ENCODE peak calls at places on chromosomes 16 and 17, in four cellular contexts. One of them, this sample, is unnamed.
A peak's percentile ranks its signal among the peaks of the same experiment; 100 is the strongest.

GRCh38 chr16:67965668-67966548 is 2.5 kb downstream of the SLC12A4 start:
- DNase-seq in lung: no peak
- DNase-seq in IMR-90: no peak
- DNase-seq in Peyer's patch: no peak
- DNase-seq in this sample: peak; percentile 46

GRCh38 chr17:35947156-35947585 is 3.7 kb upstream of the LYZL6 start:
- DNase-seq in lung: peak; percentile 33
- DNase-seq in IMR-90: peak; percentile 21
- DNase-seq in Peyer's patch: peak; percentile 45
- DNase-seq in this sample: peak; percentile 21

GRCh38 chr16:85965125-85965524 is 66.2 kb downstream of the IRF8 start:
- DNase-seq in lung: no peak
- DNase-seq in IMR-90: no peak
- DNase-seq in Peyer's patch: no peak
- DNase-seq in this sample: no peak

GRCh38 chr17:32813021-32813420 is 63.9 kb downstream of the MYO1D start:
- DNase-seq in lung: no peak
- DNase-seq in IMR-90: no peak
- DNase-seq in Peyer's patch: no peak
- DNase-seq in this sample: peak; percentile 80

GRCh38 chr16:49673442-49673841 is 182.5 kb downstream of the ZNF423 start:
- DNase-seq in lung: no peak
- DNase-seq in IMR-90: no peak
- DNase-seq in Peyer's patch: no peak
- DNase-seq in this sample: no peak

GRCh38 chr16:4086153-4086552 is 30.1 kb downstream of the ADCY9 start:
- DNase-seq in lung: no peak
- DNase-seq in IMR-90: no peak
- DNase-seq in Peyer's patch: no peak
- DNase-seq in this sample: no peak

GRCh38 chr17:62950067-62950466 is 16.0 kb upstream of the TANC2 start:
- DNase-seq in lung: peak; percentile 72
- DNase-seq in IMR-90: peak; percentile 45
- DNase-seq in Peyer's patch: no peak
- DNase-seq in this sample: peak; percentile 87

GRCh38 chr16:85611205-85611454 is 2.0 kb upstream of the GSE1 start:
- DNase-seq in lung: no peak
- DNase-seq in IMR-90: no peak
- DNase-seq in Peyer's patch: no peak
- DNase-seq in this sample: no peak

GRCh38 chr17:14919580-14920160 is 345.5 kb downstream of the PMP22 start:
- DNase-seq in lung: no peak
- DNase-seq in IMR-90: peak; percentile 5
- DNase-seq in Peyer's patch: no peak
- DNase-seq in this sample: no peak

GRCh38 chr17:45902892-45903346 is 8.6 kb downstream of the MAPT start:
- DNase-seq in lung: no peak
- DNase-seq in IMR-90: no peak
- DNase-seq in Peyer's patch: no peak
- DNase-seq in this sample: no peak

GRCh38 chr16:67043420-67043819 is 14.5 kb downstream of the CBFB start:
- DNase-seq in lung: no peak
- DNase-seq in IMR-90: no peak
- DNase-seq in Peyer's patch: no peak
- DNase-seq in this sample: no peak

GRCh38 chr16:21069986-21070385 is 80.7 kb downstream of the DNAH3 start:
- DNase-seq in lung: no peak
- DNase-seq in IMR-90: no peak
- DNase-seq in Peyer's patch: no peak
- DNase-seq in this sample: no peak

GRCh38 chr16:30658731-30659506 is 688 bp downstream of the FBRS start:
- DNase-seq in lung: peak; percentile 84
- DNase-seq in IMR-90: peak; percentile 97
- DNase-seq in Peyer's patch: peak; percentile 84
- DNase-seq in this sample: peak; percentile 98

GRCh38 chr17:47200325-47200663 is 8.9 kb upstream of the MYL4 start:
- DNase-seq in lung: no peak
- DNase-seq in IMR-90: no peak
- DNase-seq in Peyer's patch: no peak
- DNase-seq in this sample: no peak

GRCh38 chr17:18185391-18185790 is 1.8 kb downstream of the ALKBH5 start:
- DNase-seq in lung: no peak
- DNase-seq in IMR-90: peak; percentile 43
- DNase-seq in Peyer's patch: no peak
- DNase-seq in this sample: peak; percentile 52

GRCh38 chr17:43020030-43020621 is 2.1 kb downstream of the VAT1 start:
- DNase-seq in lung: no peak
- DNase-seq in IMR-90: no peak
- DNase-seq in Peyer's patch: no peak
- DNase-seq in this sample: peak; percentile 20

DNA sequence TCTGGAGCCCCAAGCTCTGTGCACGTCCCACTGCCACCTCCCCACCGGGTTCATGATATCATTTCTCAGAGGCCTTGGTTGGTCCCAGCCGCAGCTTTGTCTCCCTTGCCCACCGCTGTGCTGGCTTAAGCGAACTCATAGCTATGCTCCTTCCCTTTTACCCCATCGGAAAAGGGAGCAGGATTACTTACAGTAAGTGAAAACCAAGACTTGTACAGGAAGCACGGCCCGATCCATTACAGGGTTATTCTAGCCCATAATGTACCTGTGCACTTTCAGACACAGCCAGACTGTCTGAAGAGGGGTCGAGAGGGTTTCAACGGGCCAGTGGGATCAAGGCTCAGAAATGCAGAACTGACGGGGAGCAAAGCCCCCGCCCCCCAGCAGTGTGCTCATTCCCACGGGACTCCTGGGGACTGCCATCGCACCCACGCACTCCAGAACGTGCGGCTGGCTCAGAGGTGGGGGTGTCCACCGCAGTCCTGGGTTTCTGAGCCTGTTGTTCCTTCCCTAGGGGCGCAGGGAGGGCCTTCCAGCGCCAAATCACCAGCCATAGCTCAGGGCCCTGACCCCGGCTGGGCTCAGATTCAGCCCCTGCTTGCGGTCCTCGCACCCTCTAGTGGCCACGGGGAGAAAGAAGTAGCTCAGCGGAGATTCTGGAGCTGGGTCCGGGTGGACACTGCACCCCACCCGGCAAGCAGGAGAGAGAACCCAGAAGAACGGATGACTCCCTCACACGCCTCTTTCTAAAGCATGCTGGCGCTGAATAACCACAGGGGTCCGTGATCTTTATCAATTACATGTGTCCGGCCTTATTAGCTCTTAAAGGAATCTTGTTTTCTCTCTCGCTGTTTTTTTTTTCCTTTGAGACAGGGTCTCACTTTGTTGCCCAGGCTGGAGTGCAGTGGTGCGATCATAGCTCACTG is 44.9 kb upstream of the USP7 start:
- DNase-seq in lung: peak; percentile 72
- DNase-seq in IMR-90: peak; percentile 56
- DNase-seq in Peyer's patch: peak; percentile 66
- DNase-seq in this sample: peak; percentile 54
- H3K4me3 ChIP-seq in lung: no peak overlapping the region
- H3K4me3 ChIP-seq in IMR-90: no peak overlapping the region
- H3K4me3 ChIP-seq in Peyer's patch: peak overlapping the region; percentile 23
- H3K4me3 ChIP-seq in this sample: peak overlapping the region; percentile 40

DNA sequence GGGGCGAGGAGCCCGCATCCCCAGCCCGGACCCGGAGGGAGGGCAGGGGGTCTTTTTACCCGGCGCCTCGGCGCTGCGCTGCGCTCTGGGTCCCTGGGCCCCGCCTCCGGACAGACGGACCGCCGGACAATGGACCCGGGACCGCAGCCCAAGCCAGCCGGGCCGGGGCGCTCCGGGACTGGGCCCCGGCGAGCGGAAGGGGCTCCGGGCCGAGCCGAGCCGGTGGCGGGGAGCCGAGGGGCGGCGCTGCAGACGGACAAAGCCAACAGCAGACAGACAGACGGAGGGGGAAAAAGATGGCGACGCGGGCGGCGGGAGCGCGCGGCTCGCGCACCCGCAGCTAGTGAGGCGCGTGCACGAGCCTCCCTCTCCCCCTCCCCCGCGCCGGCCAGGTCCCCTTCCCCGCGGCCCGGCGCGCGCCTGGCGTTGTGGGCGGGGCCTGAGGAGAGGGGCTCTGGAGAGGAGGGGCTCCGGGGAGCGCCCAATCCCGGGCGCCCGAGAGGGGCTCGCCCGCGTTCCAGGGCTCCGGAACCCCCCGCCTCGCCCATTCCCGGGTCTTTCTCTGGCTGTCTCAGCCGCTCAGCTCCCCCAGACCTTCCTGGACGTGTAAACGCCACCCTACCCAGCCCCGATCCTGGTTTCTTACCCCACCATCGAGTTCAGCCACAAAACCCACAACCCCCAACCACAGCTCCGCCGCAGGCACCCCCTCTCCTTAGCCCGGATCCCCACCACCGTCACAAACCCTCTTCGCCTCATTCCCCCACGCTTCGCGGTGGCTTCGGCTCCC is at the start of gene ZNF821:
- DNase-seq in lung: peak; percentile 58
- DNase-seq in IMR-90: peak; percentile 64
- DNase-seq in Peyer's patch: peak; percentile 86
- DNase-seq in this sample: peak; percentile 63
- TF ChIP-seq CTCF in lung: no peak
- TF ChIP-seq CTCF in IMR-90: no peak
- TF ChIP-seq CTCF in Peyer's patch: peak; percentile 42
- TF ChIP-seq CTCF in this sample: no peak

GRCh38 chr17:21360048-21360447 is 16.1 kb upstream of the KCNJ12 start:
- DNase-seq in lung: no peak
- DNase-seq in IMR-90: no peak
- DNase-seq in Peyer's patch: no peak
- DNase-seq in this sample: no peak
- H3K4me3 ChIP-seq in lung: no peak overlapping the region
- H3K4me3 ChIP-seq in IMR-90: no peak overlapping the region
- H3K4me3 ChIP-seq in Peyer's patch: no peak overlapping the region
- H3K4me3 ChIP-seq in this sample: no peak overlapping the region

GRCh38 chr17:2401426-2402221 is 764 bp upstream of the MNT start:
- DNase-seq in lung: peak; percentile 100
- DNase-seq in IMR-90: peak; percentile 99
- DNase-seq in Peyer's patch: peak; percentile 99
- DNase-seq in this sample: peak; percentile 100

GRCh38 chr17:2399572-2400473 is 1.0 kb downstream of the MNT start:
- DNase-seq in lung: peak; percentile 95
- DNase-seq in IMR-90: peak; percentile 94
- DNase-seq in Peyer's patch: peak; percentile 96
- DNase-seq in this sample: peak; percentile 97

GRCh38 chr17:2402517-2402916 is 1.7 kb upstream of the MNT start:
- DNase-seq in lung: no peak
- DNase-seq in IMR-90: no peak
- DNase-seq in Peyer's patch: no peak
- DNase-seq in this sample: no peak

GRCh38 chr17:2400474-2400866 is 390 bp downstream of the MNT start:
- DNase-seq in lung: no peak
- DNase-seq in IMR-90: no peak
- DNase-seq in Peyer's patch: peak; percentile 60
- DNase-seq in this sample: peak; percentile 45

GRCh38 chr17:2400877-2401425 is at the start of gene MNT:
- DNase-seq in lung: peak; percentile 93
- DNase-seq in IMR-90: peak; percentile 92
- DNase-seq in Peyer's patch: peak; percentile 92
- DNase-seq in this sample: peak; percentile 95
- TF ChIP-seq CTCF in lung: no peak
- TF ChIP-seq CTCF in IMR-90: no peak
- TF ChIP-seq CTCF in Peyer's patch: peak; percentile 17
- TF ChIP-seq CTCF in this sample: no peak

DNA sequence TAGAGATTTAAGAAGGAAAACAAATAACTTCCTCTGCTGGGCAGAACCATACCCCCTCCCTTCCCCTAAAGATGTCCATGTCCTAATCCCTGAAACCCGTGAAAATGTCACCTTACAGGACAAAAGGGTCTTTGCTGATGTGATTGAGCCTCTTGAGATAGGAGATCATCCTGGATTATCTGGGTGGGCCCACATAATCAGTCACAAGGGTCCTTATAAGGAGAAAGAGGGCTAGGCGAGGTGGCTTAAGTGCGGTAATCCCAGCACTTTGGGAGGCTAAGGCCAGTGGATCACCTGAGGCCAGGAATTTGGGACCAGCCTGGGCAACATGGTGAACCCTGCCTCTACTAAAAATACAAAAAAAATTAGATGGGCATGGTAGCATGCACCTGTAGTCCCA is 12.0 kb upstream of the SLC39A11 start:
- DNase-seq in lung: no peak
- DNase-seq in IMR-90: no peak
- DNase-seq in Peyer's patch: no peak
- DNase-seq in this sample: no peak
- H3K4me3 ChIP-seq in lung: no peak overlapping the region
- H3K4me3 ChIP-seq in IMR-90: no peak overlapping the region
- H3K4me3 ChIP-seq in Peyer's patch: no peak overlapping the region
- H3K4me3 ChIP-seq in this sample: no peak overlapping the region

GRCh38 chr17:76056882-76057281 is 15.4 kb downstream of the SRP68 start:
- DNase-seq in lung: no peak
- DNase-seq in IMR-90: no peak
- DNase-seq in Peyer's patch: no peak
- DNase-seq in this sample: no peak
- TF ChIP-seq CTCF in lung: no peak
- TF ChIP-seq CTCF in IMR-90: no peak
- TF ChIP-seq CTCF in Peyer's patch: no peak
- TF ChIP-seq CTCF in this sample: no peak

DNA sequence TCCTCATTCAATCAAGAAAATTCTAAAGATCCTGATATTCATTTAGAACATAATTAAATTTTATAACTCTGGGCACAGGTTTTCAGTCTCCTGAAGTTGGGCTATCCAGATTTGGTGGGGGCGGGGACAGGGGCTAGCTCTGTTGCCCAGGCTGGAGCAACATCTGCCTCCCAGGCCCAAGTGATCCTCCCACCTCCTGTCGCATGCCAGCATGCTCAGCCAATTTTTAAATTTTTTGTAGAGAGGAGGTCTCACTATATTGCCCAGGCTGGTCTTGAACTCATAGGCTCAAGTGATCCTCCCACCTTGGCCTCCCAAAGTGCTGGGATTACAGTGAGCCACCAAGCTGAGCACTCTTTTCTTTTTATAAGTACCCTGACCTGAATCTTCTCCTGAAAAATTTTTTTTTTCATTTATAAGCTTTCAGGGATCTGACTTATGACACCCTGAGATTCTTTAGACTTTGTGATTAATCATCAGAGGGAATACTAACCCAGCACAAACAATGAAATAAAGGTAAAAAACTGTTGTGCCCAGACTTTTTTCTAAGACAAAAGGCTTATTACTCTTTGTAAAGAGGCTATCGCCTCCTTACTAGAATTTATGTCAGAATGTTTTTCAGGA is 62.6 kb downstream of the TUBD1 start:
- DNase-seq in lung: no peak
- DNase-seq in IMR-90: peak; percentile 63
- DNase-seq in Peyer's patch: no peak
- DNase-seq in this sample: peak; percentile 88
- H3K4me3 ChIP-seq in lung: no peak overlapping the region
- H3K4me3 ChIP-seq in IMR-90: no peak overlapping the region
- H3K4me3 ChIP-seq in Peyer's patch: no peak overlapping the region
- H3K4me3 ChIP-seq in this sample: peak overlapping the region; percentile 45

GRCh38 chr16:87950765-87951549 is at the start of gene BANP:
- DNase-seq in lung: peak; percentile 98
- DNase-seq in IMR-90: peak; percentile 98
- DNase-seq in Peyer's patch: peak; percentile 99
- DNase-seq in this sample: peak; percentile 98
- TF ChIP-seq CTCF in lung: peak; percentile 4
- TF ChIP-seq CTCF in IMR-90: peak; percentile 24
- TF ChIP-seq CTCF in Peyer's patch: peak; percentile 69
- TF ChIP-seq CTCF in this sample: no peak

This sample was measured in AG10803.